ENCODE peak calls at places on chromosome 12, in five cellular contexts. One of them, this sample, is unnamed.

GRCh38 chr12:21941522-21942376 is 523 bp upstream of the ABCC9 start:
- DNase-seq in A549: no peak
- DNase-seq in GM12878: no peak
- DNase-seq in NB4: no peak
- DNase-seq in HepG2: no peak
- DNase-seq in this sample: peak

GRCh38 chr12:31586703-31587102 is 4.2 kb downstream of the DENND5B start:
- DNase-seq in NB4: no peak
- DNase-seq in A549: no peak
- DNase-seq in HepG2: no peak
- DNase-seq in GM12878: peak
- DNase-seq in this sample: no peak

GRCh38 chr12:116520801-116521471 is 38.2 kb upstream of the MAP1LC3B2 start:
- DNase-seq in NB4: peak
- DNase-seq in GM12878: no peak
- DNase-seq in HepG2: no peak
- DNase-seq in A549: no peak
- DNase-seq in this sample: peak

GRCh38 chr12:101475751-101476305 is 692 bp downstream of the SPIC start:
- DNase-seq in NB4: no peak
- DNase-seq in HepG2: no peak
- DNase-seq in A549: no peak
- DNase-seq in GM12878: no peak
- DNase-seq in this sample: no peak

GRCh38 chr12:27193854-27194544 is 50.1 kb upstream of the STK38L start:
- DNase-seq in NB4: no peak
- DNase-seq in HepG2: no peak
- DNase-seq in GM12878: no peak
- DNase-seq in A549: peak
- DNase-seq in this sample: peak

GRCh38 chr12:91852646-91853045 is 293.0 kb downstream of the BTG1 start:
- DNase-seq in NB4: peak
- DNase-seq in GM12878: no peak
- DNase-seq in A549: no peak
- DNase-seq in HepG2: no peak
- DNase-seq in this sample: no peak

GRCh38 chr12:100445081-100445481 is 28.6 kb upstream of the NR1H4 start:
- DNase-seq in A549: peak
- DNase-seq in GM12878: no peak
- DNase-seq in HepG2: peak
- DNase-seq in NB4: peak
- DNase-seq in this sample: no peak

GRCh38 chr12:127723236-127723635 is 543.7 kb upstream of the TMEM132C start:
- DNase-seq in A549: no peak
- DNase-seq in NB4: no peak
- DNase-seq in HepG2: no peak
- DNase-seq in GM12878: no peak
- DNase-seq in this sample: no peak

GRCh38 chr12:90999946-91000345 is 4.8 kb downstream of the EPYC start:
- DNase-seq in NB4: no peak
- DNase-seq in A549: no peak
- DNase-seq in GM12878: no peak
- DNase-seq in HepG2: no peak
- DNase-seq in this sample: no peak

GRCh38 chr12:47033797-47034555 is 45.4 kb upstream of the PCED1B start:
- DNase-seq in A549: peak
- DNase-seq in NB4: no peak
- DNase-seq in GM12878: no peak
- DNase-seq in HepG2: no peak
- DNase-seq in this sample: no peak

GRCh38 chr12:12294215-12295005 is 27.6 kb upstream of the LRP6 start:
- DNase-seq in NB4: no peak
- DNase-seq in GM12878: no peak
- DNase-seq in HepG2: no peak
- DNase-seq in A549: no peak
- DNase-seq in this sample: peak

GRCh38 chr12:32765906-32766305 is 10.2 kb upstream of the YARS2 start:
- DNase-seq in A549: no peak
- DNase-seq in GM12878: no peak
- DNase-seq in HepG2: no peak
- DNase-seq in NB4: no peak
- DNase-seq in this sample: no peak

GRCh38 chr12:119593578-119594398 is at the start of gene TMEM233:
- DNase-seq in NB4: no peak
- DNase-seq in A549: no peak
- DNase-seq in HepG2: no peak
- DNase-seq in GM12878: no peak
- DNase-seq in this sample: no peak

GRCh38 chr12:55068416-55069010 is 48.7 kb downstream of the NEUROD4 start:
- DNase-seq in HepG2: peak
- DNase-seq in GM12878: no peak
- DNase-seq in NB4: peak
- DNase-seq in A549: peak
- DNase-seq in this sample: peak

GRCh38 chr12:117680311-117680710 is 288.5 kb downstream of the KSR2 start:
- DNase-seq in GM12878: no peak
- DNase-seq in A549: no peak
- DNase-seq in HepG2: no peak
- DNase-seq in NB4: no peak
- DNase-seq in this sample: peak

GRCh38 chr12:124548854-124549378 is 18.5 kb downstream of the NCOR2 start:
- DNase-seq in A549: no peak
- DNase-seq in HepG2: no peak
- DNase-seq in NB4: no peak
- DNase-seq in GM12878: no peak
- DNase-seq in this sample: peak

GRCh38 chr12:19988918-19989317 is 379.4 kb upstream of the PDE3A start:
- DNase-seq in HepG2: no peak
- DNase-seq in NB4: no peak
- DNase-seq in A549: no peak
- DNase-seq in GM12878: no peak
- DNase-seq in this sample: no peak

GRCh38 chr12:19915392-19916192 is 452.7 kb upstream of the PDE3A start:
- DNase-seq in NB4: peak
- DNase-seq in A549: peak
- DNase-seq in HepG2: no peak
- DNase-seq in GM12878: no peak
- DNase-seq in this sample: peak

GRCh38 chr12:130747867-130748740 is 32.0 kb upstream of the RIMBP2 start:
- DNase-seq in A549: peak
- DNase-seq in GM12878: no peak
- DNase-seq in HepG2: peak
- DNase-seq in NB4: peak
- DNase-seq in this sample: peak

GRCh38 chr12:63151898-63152700 is 1.1 kb upstream of the AVPR1A start:
- DNase-seq in NB4: peak
- DNase-seq in A549: peak
- DNase-seq in GM12878: no peak
- DNase-seq in HepG2: peak
- DNase-seq in this sample: peak

GRCh38 chr12:10304161-10304574 is 3.5 kb upstream of the KLRD1 start:
- DNase-seq in HepG2: no peak
- DNase-seq in NB4: no peak
- DNase-seq in GM12878: no peak
- DNase-seq in A549: no peak
- DNase-seq in this sample: no peak

GRCh38 chr12:92118826-92119536 is 26.7 kb downstream of the BTG1 start:
- DNase-seq in GM12878: no peak
- DNase-seq in A549: no peak
- DNase-seq in HepG2: peak
- DNase-seq in NB4: no peak
- DNase-seq in this sample: no peak

GRCh38 chr12:47709277-47710048 is 3.6 kb upstream of the RPAP3 start:
- DNase-seq in A549: no peak
- DNase-seq in NB4: peak
- DNase-seq in HepG2: no peak
- DNase-seq in GM12878: no peak
- DNase-seq in this sample: no peak

GRCh38 chr12:114662512-114663177 is 21.3 kb downstream of the TBX3 start:
- DNase-seq in GM12878: peak
- DNase-seq in HepG2: peak
- DNase-seq in NB4: peak
- DNase-seq in A549: peak
- DNase-seq in this sample: peak

GRCh38 chr12:124556067-124556466 is 11.3 kb downstream of the NCOR2 start:
- DNase-seq in A549: no peak
- DNase-seq in HepG2: no peak
- DNase-seq in GM12878: no peak
- DNase-seq in NB4: no peak
- DNase-seq in this sample: no peak

GRCh38 chr12:50061946-50062725 is 4.7 kb downstream of the ASIC1 start:
- DNase-seq in NB4: peak
- DNase-seq in HepG2: no peak
- DNase-seq in A549: no peak
- DNase-seq in GM12878: no peak
- DNase-seq in this sample: no peak

DNA sequence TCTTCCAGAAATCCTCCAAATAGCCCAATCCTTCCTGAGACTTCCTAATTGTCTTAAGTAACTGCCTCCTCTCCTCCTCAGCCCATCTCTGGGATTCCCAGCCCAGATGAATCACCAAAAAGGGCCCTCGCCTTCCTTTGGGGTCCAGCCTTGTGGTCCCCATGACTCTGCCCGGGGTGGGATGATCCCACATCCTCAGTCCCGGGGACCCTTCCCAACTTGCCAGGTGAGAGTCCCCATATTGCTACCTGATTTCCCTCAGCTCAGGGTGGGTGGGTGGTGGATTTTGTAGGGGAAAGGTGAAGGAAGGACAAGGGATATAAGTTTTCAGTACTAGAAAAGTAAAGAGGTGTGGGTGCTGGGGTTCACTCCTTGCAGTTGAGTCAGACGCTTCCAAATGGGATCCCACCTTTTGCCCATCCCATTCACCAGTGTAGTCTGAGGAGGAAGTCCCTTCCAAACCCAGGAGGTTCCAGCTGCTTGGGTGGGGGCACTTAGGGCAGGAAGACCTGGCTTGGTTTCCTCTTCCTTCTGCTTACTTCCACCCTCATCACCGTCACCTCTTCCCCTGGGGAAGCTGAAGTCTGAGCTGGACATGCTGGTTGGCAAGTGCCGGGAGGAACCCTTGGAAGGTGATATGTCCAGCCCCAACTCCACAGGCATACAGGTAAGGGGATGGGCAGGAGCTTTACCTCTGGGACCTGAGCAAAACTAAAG is 5.6 kb downstream of the GLI1 start:
- DNase-seq in NB4: no peak
- DNase-seq in GM12878: no peak
- DNase-seq in HepG2: no peak
- DNase-seq in A549: no peak
- DNase-seq in this sample: no peak
- TF ChIP-seq CTCF in NB4: no peak
- TF ChIP-seq CTCF in GM12878: no peak
- TF ChIP-seq CTCF in HepG2: no peak
- TF ChIP-seq CTCF in A549: no peak
- TF ChIP-seq CTCF in this sample: no peak

DNA sequence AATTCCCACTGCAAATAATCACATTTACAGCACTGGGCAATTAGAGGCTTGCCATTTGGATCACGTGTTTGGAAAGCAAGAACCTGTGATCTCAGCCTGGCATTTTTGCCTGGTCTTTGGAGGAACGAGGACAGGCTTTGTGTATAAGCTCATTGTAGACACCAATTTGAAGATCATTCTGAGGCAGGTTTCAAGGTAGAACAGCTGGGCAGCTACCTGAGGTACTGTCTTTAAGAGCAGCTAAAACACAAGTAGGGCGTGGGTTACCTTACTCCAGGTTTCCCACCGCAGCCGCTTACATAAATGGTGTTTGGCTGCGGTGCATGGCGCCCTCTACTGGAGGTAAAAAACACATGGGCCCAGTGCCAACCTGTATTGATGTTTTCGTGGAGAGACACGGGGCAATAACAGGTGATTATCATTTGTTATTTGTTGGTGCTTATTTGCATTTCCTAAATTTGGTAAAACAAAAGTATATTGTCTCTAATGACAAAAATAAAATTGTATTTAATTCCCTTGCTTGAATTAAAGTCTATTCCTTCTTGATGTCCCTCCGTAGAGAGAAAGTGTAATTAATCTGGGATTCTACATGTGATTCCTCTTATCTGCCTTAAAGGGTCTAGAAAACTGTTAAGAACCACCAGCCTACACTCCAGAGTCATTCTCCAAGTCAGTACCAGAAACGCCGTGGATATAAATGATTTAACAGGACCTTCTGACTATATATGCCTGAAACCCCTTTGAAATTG is 69.7 kb downstream of the SVOP start:
- DNase-seq in NB4: peak
- DNase-seq in A549: peak
- DNase-seq in HepG2: peak
- DNase-seq in GM12878: peak
- DNase-seq in this sample: peak
- TF ChIP-seq MYC in NB4: peak
- TF ChIP-seq MYC in A549: no peak
- TF ChIP-seq MYC in HepG2: no peak
- TF ChIP-seq MYC in GM12878: no peak
- TF ChIP-seq MYC in this sample: no peak

GRCh38 chr12:53211476-53212381 is 4.7 kb upstream of the ITGB7 start:
- DNase-seq in GM12878: no peak
- DNase-seq in NB4: peak
- DNase-seq in A549: peak
- DNase-seq in HepG2: no peak
- DNase-seq in this sample: no peak
- TF ChIP-seq CTCF in GM12878: peak
- TF ChIP-seq CTCF in NB4: peak
- TF ChIP-seq CTCF in A549: peak
- TF ChIP-seq CTCF in HepG2: peak
- TF ChIP-seq CTCF in this sample: peak

GRCh38 chr12:52049688-52050087 is 1.6 kb upstream of the NR4A1 start:
- DNase-seq in GM12878: no peak
- DNase-seq in NB4: no peak
- DNase-seq in A549: no peak
- DNase-seq in HepG2: no peak
- DNase-seq in this sample: no peak
- TF ChIP-seq MYC in GM12878: no peak
- TF ChIP-seq MYC in NB4: no peak
- TF ChIP-seq MYC in A549: no peak
- TF ChIP-seq MYC in HepG2: no peak
- TF ChIP-seq MYC in this sample: no peak

DNA sequence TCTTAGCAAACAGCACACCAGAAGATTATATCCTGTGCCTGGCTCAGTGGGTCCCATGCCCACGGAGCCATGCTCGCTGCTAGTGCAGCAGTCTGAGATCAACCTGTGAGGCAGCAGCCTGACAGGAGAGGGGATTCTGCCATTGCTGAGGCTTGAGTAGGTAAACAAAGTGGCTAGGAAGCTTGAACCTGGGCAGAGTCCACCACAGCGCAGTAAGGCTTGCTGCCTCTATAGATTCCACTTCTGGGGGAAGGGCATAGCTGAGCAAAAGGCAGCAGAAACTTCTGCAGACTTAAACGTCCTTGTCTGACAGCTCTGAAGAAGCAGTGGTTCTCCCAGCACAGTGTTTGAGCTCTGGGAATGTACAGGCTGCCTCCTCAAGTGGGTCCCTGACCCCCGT is 210.3 kb downstream of the RMST start:
- DNase-seq in A549: no peak
- DNase-seq in NB4: no peak
- DNase-seq in HepG2: peak
- DNase-seq in GM12878: no peak
- DNase-seq in this sample: no peak
- TF ChIP-seq CTCF in A549: no peak
- TF ChIP-seq CTCF in NB4: no peak
- TF ChIP-seq CTCF in HepG2: no peak
- TF ChIP-seq CTCF in GM12878: no peak
- TF ChIP-seq CTCF in this sample: no peak

This sample was measured in endothelial cell of umbilical vein.